ENCODE peak calls at places on chromosomes 1 and 21, in seven cellular contexts. C, L, T, I, S, W and Y are unnamed samples.

GRCh38 chr1:52288286-52288685 is 77.7 kb downstream of the CC2D1B start:
- DNase-seq in C (no peak), L (no peak), T (no peak), I (no peak), S (no peak), W (peak; percentile 55), Y (no peak)

GRCh38 chr1:1630191-1630964 is 1.6 kb upstream of the MMP23B start:
- DNase-seq in C (peak; percentile 77), L (peak; percentile 66), T (peak; percentile 97), I (peak; percentile 52), S (no peak), W (peak; percentile 56), Y (no peak)

GRCh38 chr1:61221642-61222041 is 139.3 kb downstream of the NFIA start:
- DNase-seq in C (no peak), L (no peak), T (no peak), I (no peak), S (no peak), W (no peak), Y (no peak)

GRCh38 chr1:10897981-10898728 is 101.7 kb upstream of the CASZ1 start:
- DNase-seq in C (peak; percentile 50), L (no peak), T (no peak), I (no peak), S (no peak), W (no peak), Y (peak; percentile 67)

GRCh38 chr1:180881806-180882509 is 30.7 kb upstream of the KIAA1614 start:
- DNase-seq in C (no peak), L (no peak), T (no peak), I (no peak), S (peak; percentile 14), W (no peak), Y (no peak)

GRCh38 chr1:152034324-152034653 is 2.5 kb downstream of the S100A11 start:
- DNase-seq in C (no peak), L (no peak), T (no peak), I (no peak), S (no peak), W (no peak), Y (no peak)

GRCh38 chr1:109894823-109895719 is 15.6 kb upstream of the CSF1 start:
- DNase-seq in C (no peak), L (no peak), T (peak; percentile 62), I (no peak), S (no peak), W (no peak), Y (no peak)

GRCh38 chr1:58922302-58923089 is 138.6 kb upstream of the JUN start:
- DNase-seq in C (no peak), L (peak; percentile 49), T (no peak), I (peak; percentile 49), S (no peak), W (no peak), Y (no peak)

GRCh38 chr1:209505044-209505443 is 78.5 kb upstream of the CAMK1G start:
- DNase-seq in C (no peak), L (no peak), T (no peak), I (no peak), S (no peak), W (peak; percentile 34), Y (no peak)

GRCh38 chr1:221701570-221702186 is 40.2 kb downstream of the DUSP10 start:
- DNase-seq in C (no peak), L (no peak), T (no peak), I (no peak), S (no peak), W (no peak), Y (no peak)

GRCh38 chr1:204025917-204026709 is 46.8 kb upstream of the SOX13 start:
- DNase-seq in C (no peak), L (no peak), T (no peak), I (no peak), S (no peak), W (no peak), Y (no peak)

GRCh38 chr1:221841291-221841982 is 99.5 kb upstream of the DUSP10 start:
- DNase-seq in C (no peak), L (no peak), T (no peak), I (no peak), S (no peak), W (no peak), Y (no peak)

GRCh38 chr1:26288311-26288941 is 8.5 kb downstream of the SH3BGRL3 start:
- DNase-seq in C (no peak), L (no peak), T (peak; percentile 85), I (no peak), S (no peak), W (no peak), Y (no peak)

GRCh38 chr1:54681396-54681795 is 34.3 kb upstream of the TTC4 start:
- DNase-seq in C (no peak), L (no peak), T (no peak), I (no peak), S (no peak), W (peak; percentile 18), Y (no peak)

GRCh38 chr1:15453773-15454172 is 2.8 kb upstream of the CELA2A start:
- DNase-seq in C (no peak), L (no peak), T (no peak), I (no peak), S (no peak), W (no peak), Y (no peak)

GRCh38 chr1:19128965-19129514 is 81.0 kb downstream of the UBR4 start:
- DNase-seq in C (no peak), L (no peak), T (no peak), I (no peak), S (no peak), W (no peak), Y (no peak)

GRCh38 chr21:37149411-37149810 is 76.4 kb downstream of the TTC3 start:
- DNase-seq in C (no peak), L (no peak), T (no peak), I (no peak), S (peak; percentile 18), W (peak; percentile 16), Y (no peak)

GRCh38 chr1:56590520-56591011 is 11.2 kb upstream of the PLPP3 start:
- DNase-seq in C (no peak), L (no peak), T (no peak), I (peak; percentile 19), S (no peak), W (no peak), Y (no peak)

GRCh38 chr1:217389895-217390294 is 241.0 kb downstream of the GPATCH2 start:
- DNase-seq in C (no peak), L (no peak), T (no peak), I (no peak), S (no peak), W (no peak), Y (no peak)

GRCh38 chr1:180131510-180131909 is 23.2 kb upstream of the QSOX1 start:
- DNase-seq in C (no peak), L (no peak), T (no peak), I (no peak), S (peak; percentile 56), W (peak; percentile 95), Y (no peak)

GRCh38 chr21:16530656-16531055 is 800.9 kb downstream of the USP25 start:
- DNase-seq in C (no peak), L (no peak), T (no peak), I (no peak), S (no peak), W (peak; percentile 51), Y (no peak)

GRCh38 chr1:8460132-8460544 is 142.2 kb downstream of the SLC45A1 start:
- DNase-seq in C (no peak), L (no peak), T (no peak), I (no peak), S (no peak), W (no peak), Y (no peak)
- TF ChIP-seq CTCF in C (peak; percentile 34), L (no peak), T (no peak), I (no peak), S (no peak), W (peak; percentile 51), Y (peak; percentile 59)

DNA sequence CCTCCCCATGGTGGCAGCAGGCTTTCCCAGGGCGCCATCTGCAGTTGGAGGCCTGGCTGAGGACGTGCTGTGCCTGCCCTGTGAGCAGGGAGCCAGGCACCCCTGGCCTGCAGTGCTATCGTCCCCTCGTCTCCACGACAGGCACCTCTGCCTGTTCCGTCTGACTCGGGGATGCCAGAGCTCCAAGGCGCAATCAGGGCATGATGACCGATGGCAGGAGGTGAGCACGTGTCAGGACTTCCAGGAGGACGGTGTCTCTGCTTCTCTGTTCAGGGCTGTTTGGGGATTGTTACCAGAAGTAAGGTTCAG is 125.2 kb downstream of the PCBP3 start:
- DNase-seq in C (no peak), L (no peak), T (no peak), I (no peak), S (no peak), W (no peak), Y (peak; percentile 63)
- TF ChIP-seq CTCF in C (no peak), L (no peak), T (no peak), I (no peak), S (no peak), W (peak; percentile 19), Y (peak; percentile 49)

GRCh38 chr1:9737716-9738115 is 86.0 kb downstream of the CLSTN1 start:
- DNase-seq in C (no peak), L (no peak), T (no peak), I (no peak), S (no peak), W (no peak), Y (peak; percentile 33)
- TF ChIP-seq CTCF in C (no peak), L (no peak), T (no peak), I (no peak), S (no peak), W (no peak), Y (no peak)

GRCh38 chr21:39025198-39025597 is 158.1 kb downstream of the PSMG1 start:
- DNase-seq in C (no peak), L (no peak), T (no peak), I (no peak), S (no peak), W (no peak), Y (no peak)

GRCh38 chr21:39021475-39021832 is 161.8 kb downstream of the PSMG1 start:
- DNase-seq in C (no peak), L (no peak), T (no peak), I (no peak), S (no peak), W (no peak), Y (no peak)

GRCh38 chr21:39022035-39022900 is 161.0 kb downstream of the PSMG1 start:
- DNase-seq in C (no peak), L (no peak), T (no peak), I (no peak), S (no peak), W (no peak), Y (no peak)

GRCh38 chr21:39024538-39024937 is 158.7 kb downstream of the PSMG1 start:
- DNase-seq in C (no peak), L (no peak), T (no peak), I (no peak), S (no peak), W (no peak), Y (no peak)

DNA sequence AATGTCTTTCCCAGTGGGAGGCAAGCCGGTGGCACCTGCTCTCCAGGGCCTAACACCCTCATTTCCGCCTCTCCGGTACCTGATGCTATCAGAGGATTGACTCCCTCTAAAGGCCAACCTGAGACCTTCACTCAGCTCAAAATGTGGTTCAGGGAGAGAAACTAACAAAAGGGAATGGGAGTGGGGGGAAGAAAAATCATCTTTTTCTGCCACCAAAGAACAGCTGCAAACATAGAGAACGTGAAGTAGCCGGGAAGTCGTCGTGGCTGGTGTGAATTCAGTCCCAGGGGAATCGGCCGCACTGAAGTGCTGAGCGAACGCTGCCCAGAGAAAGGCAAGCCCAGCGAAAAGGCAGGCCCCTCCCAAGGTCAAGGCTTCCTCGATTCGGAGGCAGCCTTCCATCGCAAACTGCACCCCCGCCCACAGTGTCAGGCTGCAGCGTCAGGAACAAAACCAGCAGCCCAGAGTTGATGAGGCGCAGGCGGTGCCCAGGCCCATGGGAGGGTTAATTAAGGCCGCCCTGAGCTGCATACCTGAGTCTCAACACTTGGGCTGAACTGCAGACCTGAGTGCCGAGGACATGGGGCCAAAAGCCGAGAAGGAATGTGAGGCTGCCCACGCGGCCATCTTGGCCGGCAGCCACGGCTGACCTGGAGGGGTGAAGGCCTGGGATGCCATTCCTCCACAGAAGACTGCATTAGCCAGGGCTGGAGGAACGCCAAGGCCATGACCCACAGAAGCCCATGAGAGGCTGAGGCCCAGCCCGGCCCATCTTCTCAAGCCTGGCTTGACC is 160.2 kb downstream of the PSMG1 start:
- DNase-seq in C (peak; percentile 35), L (no peak), T (peak; percentile 88), I (peak; percentile 80), S (no peak), W (no peak), Y (no peak)
- TF ChIP-seq CTCF in C (peak; percentile 17), L (peak; percentile 19), T (no peak), I (no peak), S (no peak), W (peak; percentile 52), Y (peak; percentile 71)